ENCODE peak calls at places on chromosomes 4 and X, in five cellular contexts. G is dorsolateral prefrontal cortex, F is tibial artery, U is mucosa of descending colon, O is fibroblast of pulmonary artery. B is an unnamed sample.

GRCh38 chr4:20251796-20252655 is at the start of gene SLIT2:
- DNase-seq in G (peak), F (peak), U (peak), O (peak), B (peak)

GRCh38 chr4:8846864-8847263 is 24.8 kb downstream of the HMX1 start:
- DNase-seq in G (no peak), F (peak), U (no peak), O (no peak), B (no peak)

GRCh38 chrX:23493941-23494374 is 159.3 kb downstream of the PTCHD1 start:
- DNase-seq in G (no peak), F (no peak), U (peak), O (peak), B (peak)

GRCh38 chr4:182449960-182450359 is 206.8 kb downstream of the TENM3 start:
- DNase-seq in G (no peak), F (no peak), U (no peak), O (no peak), B (no peak)

GRCh38 chrX:68846536-68846935 is 17.7 kb downstream of the EFNB1 start:
- DNase-seq in G (no peak), F (no peak), U (no peak), O (no peak), B (no peak)

GRCh38 chr4:80226091-80226490 is 28.8 kb downstream of the PRDM8 start:
- DNase-seq in G (no peak), F (no peak), U (no peak), O (peak), B (no peak)

GRCh38 chrX:110569506-110569905 is 210.9 kb downstream of the RTL9 start:
- DNase-seq in G (no peak), F (no peak), U (no peak), O (no peak), B (no peak)

GRCh38 chr4:167890226-167890625 is 202.1 kb upstream of the ANXA10 start:
- DNase-seq in G (no peak), F (no peak), U (no peak), O (no peak), B (no peak)

GRCh38 chrX:56765816-56766553 is 36.9 kb downstream of the NBDY start:
- DNase-seq in G (no peak), F (no peak), U (no peak), O (peak), B (no peak)

GRCh38 chrX:56763556-56764152 is 34.6 kb downstream of the NBDY start:
- DNase-seq in G (peak), F (no peak), U (no peak), O (no peak), B (peak)

GRCh38 chrX:56766554-56767412 is 37.7 kb downstream of the NBDY start:
- DNase-seq in G (no peak), F (no peak), U (no peak), O (peak), B (peak)

GRCh38 chrX:56764153-56764974 is 35.3 kb downstream of the NBDY start:
- DNase-seq in G (peak), F (no peak), U (peak), O (peak), B (peak)

GRCh38 chrX:56764975-56765791 is 36.1 kb downstream of the NBDY start:
- DNase-seq in G (no peak), F (no peak), U (no peak), O (no peak), B (no peak)
- H3K4me3 ChIP-seq in G (peak), F (no peak), U (no peak), O (no peak), B (no peak)

GRCh38 chr4:122003335-122003734 is 51.5 kb upstream of the TRPC3 start:
- DNase-seq in G (no peak), F (no peak), U (peak), O (peak), B (peak)
- TF ChIP-seq CTCF in G (peak), F (no peak), U (peak), O (peak), B (peak)

DNA sequence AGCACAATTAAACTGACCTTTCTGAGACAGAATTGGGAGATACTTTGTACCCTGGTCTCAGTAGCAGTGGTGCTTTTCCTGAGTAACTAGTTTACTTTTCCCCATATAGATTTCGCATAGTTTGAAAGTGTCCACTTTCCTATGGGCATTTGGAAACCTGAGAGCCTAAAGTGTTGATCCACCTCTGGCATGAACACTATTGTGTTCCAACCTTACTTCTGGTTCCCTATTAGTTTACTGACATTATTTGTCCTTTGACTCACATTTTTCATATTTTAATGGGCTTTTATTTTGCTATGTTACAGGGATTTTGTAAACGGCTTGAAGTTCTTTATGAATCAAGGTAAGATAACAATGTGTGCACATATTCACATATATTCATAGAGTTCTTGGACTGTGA is 103.7 kb downstream of the CBLL2 start:
- DNase-seq in G (no peak), F (no peak), U (no peak), O (no peak), B (no peak)
- H3K4me3 ChIP-seq in G (no peak), F (no peak), U (no peak), O (no peak), B (no peak)

GRCh38 chr4:156293657-156294297 is 340.1 kb upstream of the CTSO start:
- DNase-seq in G (no peak), F (no peak), U (no peak), O (peak), B (peak)

GRCh38 chr4:156295676-156296075 is 342.0 kb upstream of the CTSO start:
- DNase-seq in G (no peak), F (no peak), U (no peak), O (no peak), B (no peak)

GRCh38 chr4:156298230-156298629 is 344.6 kb upstream of the CTSO start:
- DNase-seq in G (no peak), F (no peak), U (peak), O (peak), B (peak)

GRCh38 chr4:156291317-156291716 is 337.7 kb upstream of the CTSO start:
- DNase-seq in G (no peak), F (no peak), U (no peak), O (peak), B (peak)

DNA sequence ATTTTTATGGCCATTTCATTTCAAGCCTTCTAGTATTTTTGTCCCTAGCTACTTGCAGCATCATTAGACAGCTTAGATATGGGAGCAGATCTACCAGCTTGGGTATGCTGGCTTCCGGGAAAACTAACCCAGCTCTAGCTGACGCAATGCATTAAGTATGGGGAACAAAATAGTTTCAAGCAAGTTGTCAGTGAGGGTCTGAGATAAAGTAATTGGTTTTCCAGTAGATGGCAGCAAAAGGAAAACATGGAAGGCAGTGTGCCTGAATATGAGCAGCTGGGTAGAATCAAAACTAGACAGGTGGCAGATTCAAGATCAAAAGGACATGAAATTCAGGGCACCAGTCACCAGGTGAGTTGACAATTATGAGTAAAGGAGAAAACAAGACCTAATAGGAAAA is 340.9 kb upstream of the CTSO start:
- DNase-seq in G (no peak), F (no peak), U (peak), O (peak), B (peak)
- TF ChIP-seq CTCF in G (peak), F (no peak), U (no peak), O (peak), B (peak)

GRCh38 chr4:188620608-188621007 is 481.4 kb downstream of the TRIML1 start:
- DNase-seq in G (no peak), F (no peak), U (no peak), O (no peak), B (no peak)

GRCh38 chr4:188613976-188614375 is 474.7 kb downstream of the TRIML1 start:
- DNase-seq in G (no peak), F (no peak), U (no peak), O (no peak), B (no peak)

GRCh38 chr4:188624370-188624769 is 485.1 kb downstream of the TRIML1 start:
- DNase-seq in G (no peak), F (no peak), U (no peak), O (no peak), B (no peak)

GRCh38 chr4:188623314-188623854 is 484.1 kb downstream of the TRIML1 start:
- DNase-seq in G (no peak), F (no peak), U (no peak), O (no peak), B (no peak)

GRCh38 chr4:188619456-188620149 is 480.4 kb downstream of the TRIML1 start:
- DNase-seq in G (no peak), F (no peak), U (no peak), O (no peak), B (no peak)
- H3K4me3 ChIP-seq in G (no peak), F (no peak), U (no peak), O (no peak), B (no peak)

DNA sequence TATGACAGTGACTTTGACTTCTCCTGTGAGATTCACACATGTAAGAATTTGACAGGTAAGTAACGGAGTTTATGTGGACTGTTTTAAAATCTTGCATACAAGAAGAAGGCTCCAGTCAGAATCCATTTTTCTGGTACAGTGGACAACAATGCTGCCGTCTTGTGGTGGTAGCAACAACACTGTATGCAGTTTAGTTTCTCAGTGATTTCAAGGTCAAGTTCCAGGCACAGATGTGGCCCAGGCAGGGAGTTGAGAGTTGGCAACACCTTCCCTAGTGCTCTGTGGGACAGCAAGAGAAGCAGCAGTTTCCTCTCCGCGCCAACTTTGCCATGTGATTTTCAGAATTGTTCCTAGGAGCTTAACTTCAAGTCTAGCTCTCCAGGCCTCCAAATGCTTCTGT is 56.0 kb upstream of the STPG2 start:
- DNase-seq in G (no peak), F (no peak), U (no peak), O (no peak), B (no peak)
- TF ChIP-seq CTCF in G (no peak), F (no peak), U (no peak), O (no peak), B (peak)